ENCODE peak calls at places on chromosomes 11 and 22, in seven cellular contexts. One of them, this sample, is unnamed.

GRCh38 chr22:23157560-23158515 is 12.6 kb downstream of the RAB36 start:
- DNase-seq in tibial nerve: no peak
- DNase-seq in HepG2: no peak
- DNase-seq in ovary: no peak
- DNase-seq in transverse colon: no peak
- DNase-seq in sigmoid colon: no peak
- DNase-seq in A549: no peak
- DNase-seq in this sample: no peak

GRCh38 chr11:47234669-47235075 is 13.9 kb downstream of the ACP2 start:
- DNase-seq in ovary: peak; percentile 54
- DNase-seq in tibial nerve: no peak
- DNase-seq in HepG2: no peak
- DNase-seq in sigmoid colon: peak; percentile 85
- DNase-seq in transverse colon: peak; percentile 65
- DNase-seq in A549: peak; percentile 84
- DNase-seq in this sample: no peak

GRCh38 chr22:41596776-41597634 is 7.4 kb upstream of the PMM1 start:
- DNase-seq in tibial nerve: peak; percentile 40
- DNase-seq in transverse colon: peak; percentile 70
- DNase-seq in ovary: peak; percentile 76
- DNase-seq in A549: peak; percentile 61
- DNase-seq in sigmoid colon: peak; percentile 79
- DNase-seq in HepG2: peak; percentile 39
- DNase-seq in this sample: no peak

GRCh38 chr11:122748968-122749687 is 89.2 kb upstream of the CRTAM start:
- DNase-seq in sigmoid colon: peak; percentile 78
- DNase-seq in tibial nerve: peak; percentile 49
- DNase-seq in ovary: no peak
- DNase-seq in HepG2: no peak
- DNase-seq in A549: no peak
- DNase-seq in transverse colon: peak; percentile 49
- DNase-seq in this sample: no peak

GRCh38 chr22:16866167-16866566 is 41.0 kb upstream of the XKR3 start:
- DNase-seq in transverse colon: no peak
- DNase-seq in tibial nerve: no peak
- DNase-seq in ovary: no peak
- DNase-seq in sigmoid colon: no peak
- DNase-seq in HepG2: no peak
- DNase-seq in A549: no peak
- DNase-seq in this sample: peak; percentile 86

GRCh38 chr11:117438371-117439000 is 110.8 kb downstream of the CEP164 start:
- DNase-seq in ovary: no peak
- DNase-seq in transverse colon: no peak
- DNase-seq in sigmoid colon: no peak
- DNase-seq in tibial nerve: no peak
- DNase-seq in HepG2: no peak
- DNase-seq in A549: no peak
- DNase-seq in this sample: no peak

GRCh38 chr11:2702771-2703486 is 3.1 kb upstream of the KCNQ1OT1 start:
- DNase-seq in transverse colon: no peak
- DNase-seq in tibial nerve: no peak
- DNase-seq in sigmoid colon: peak; percentile 48
- DNase-seq in ovary: peak; percentile 24
- DNase-seq in HepG2: no peak
- DNase-seq in A549: no peak
- DNase-seq in this sample: no peak

GRCh38 chr11:66363805-66364535 is 7.6 kb downstream of the SLC29A2 start:
- DNase-seq in ovary: no peak
- DNase-seq in A549: peak; percentile 64
- DNase-seq in sigmoid colon: no peak
- DNase-seq in transverse colon: peak; percentile 74
- DNase-seq in tibial nerve: no peak
- DNase-seq in HepG2: no peak
- DNase-seq in this sample: no peak

GRCh38 chr22:44604455-44604854 is 97.5 kb upstream of the PRR5 start:
- DNase-seq in HepG2: no peak
- DNase-seq in A549: no peak
- DNase-seq in transverse colon: no peak
- DNase-seq in tibial nerve: no peak
- DNase-seq in ovary: no peak
- DNase-seq in sigmoid colon: no peak
- DNase-seq in this sample: no peak

GRCh38 chr11:111923351-111923788 is 4.7 kb downstream of the C11orf52 start:
- DNase-seq in HepG2: peak; percentile 75
- DNase-seq in transverse colon: no peak
- DNase-seq in ovary: no peak
- DNase-seq in A549: no peak
- DNase-seq in sigmoid colon: peak; percentile 59
- DNase-seq in tibial nerve: peak; percentile 33
- DNase-seq in this sample: peak; percentile 78

GRCh38 chr11:70398834-70399680 is 728 bp downstream of the CTTN start:
- DNase-seq in HepG2: no peak
- DNase-seq in transverse colon: peak; percentile 26
- DNase-seq in ovary: no peak
- DNase-seq in tibial nerve: no peak
- DNase-seq in A549: no peak
- DNase-seq in sigmoid colon: peak; percentile 72
- DNase-seq in this sample: no peak

GRCh38 chr11:63961608-63962412 is 12.6 kb upstream of the COX8A start:
- DNase-seq in transverse colon: peak; percentile 20
- DNase-seq in ovary: no peak
- DNase-seq in tibial nerve: no peak
- DNase-seq in A549: peak; percentile 21
- DNase-seq in sigmoid colon: peak; percentile 69
- DNase-seq in HepG2: peak; percentile 46
- DNase-seq in this sample: no peak

GRCh38 chr11:63180536-63180935 is 36.5 kb upstream of the SLC22A24 start:
- DNase-seq in sigmoid colon: no peak
- DNase-seq in tibial nerve: no peak
- DNase-seq in ovary: no peak
- DNase-seq in HepG2: no peak
- DNase-seq in transverse colon: no peak
- DNase-seq in A549: no peak
- DNase-seq in this sample: no peak

GRCh38 chr11:103325686-103326069 is 216.5 kb downstream of the DYNC2H1 start:
- DNase-seq in transverse colon: no peak
- DNase-seq in tibial nerve: no peak
- DNase-seq in A549: no peak
- DNase-seq in sigmoid colon: no peak
- DNase-seq in ovary: no peak
- DNase-seq in HepG2: no peak
- DNase-seq in this sample: no peak

GRCh38 chr11:103332409-103332808 is 223.2 kb downstream of the DYNC2H1 start:
- DNase-seq in sigmoid colon: no peak
- DNase-seq in A549: no peak
- DNase-seq in HepG2: no peak
- DNase-seq in ovary: no peak
- DNase-seq in transverse colon: no peak
- DNase-seq in tibial nerve: no peak
- DNase-seq in this sample: no peak

GRCh38 chr11:103326070-103326794 is 217.0 kb downstream of the DYNC2H1 start:
- DNase-seq in tibial nerve: peak; percentile 59
- DNase-seq in HepG2: peak; percentile 51
- DNase-seq in sigmoid colon: no peak
- DNase-seq in transverse colon: peak; percentile 9
- DNase-seq in A549: peak; percentile 63
- DNase-seq in ovary: no peak
- DNase-seq in this sample: no peak

GRCh38 chr11:103322861-103323260 is 213.6 kb downstream of the DYNC2H1 start:
- DNase-seq in A549: no peak
- DNase-seq in transverse colon: no peak
- DNase-seq in ovary: no peak
- DNase-seq in sigmoid colon: no peak
- DNase-seq in HepG2: no peak
- DNase-seq in tibial nerve: no peak
- DNase-seq in this sample: no peak

DNA sequence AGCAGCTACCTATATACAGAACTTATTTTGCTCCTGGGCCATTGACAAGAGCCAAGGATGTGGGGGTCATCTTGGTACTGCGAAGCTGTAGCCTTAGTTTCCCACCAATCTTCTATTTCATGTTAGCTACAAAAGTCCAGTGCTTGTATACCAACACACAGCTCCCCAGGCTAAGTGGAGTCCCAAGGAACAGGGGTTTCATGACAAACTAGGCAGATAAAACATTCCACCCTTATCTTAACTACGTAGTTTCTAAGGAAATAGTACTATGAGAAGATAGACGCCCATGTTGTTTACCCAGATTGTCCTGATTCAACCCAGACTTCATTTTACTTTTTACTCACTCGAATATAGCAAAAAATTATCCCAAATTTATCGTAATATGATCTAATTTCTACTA is 218.5 kb downstream of the DYNC2H1 start:
- DNase-seq in tibial nerve: no peak
- DNase-seq in transverse colon: no peak
- DNase-seq in A549: no peak
- DNase-seq in HepG2: no peak
- DNase-seq in ovary: no peak
- DNase-seq in sigmoid colon: no peak
- DNase-seq in this sample: no peak
- TF ChIP-seq CTCF in tibial nerve: no peak
- TF ChIP-seq CTCF in transverse colon: no peak
- TF ChIP-seq CTCF in A549: no peak
- TF ChIP-seq CTCF in HepG2: no peak
- TF ChIP-seq CTCF in ovary: no peak
- TF ChIP-seq CTCF in sigmoid colon: no peak
- TF ChIP-seq CTCF in this sample: no peak

GRCh38 chr11:6673523-6673922 is 9.6 kb downstream of the MRPL17 start:
- DNase-seq in tibial nerve: no peak
- DNase-seq in transverse colon: no peak
- DNase-seq in sigmoid colon: no peak
- DNase-seq in ovary: no peak
- DNase-seq in A549: no peak
- DNase-seq in HepG2: no peak
- DNase-seq in this sample: no peak

GRCh38 chr11:6670202-6670830 is 12.8 kb downstream of the MRPL17 start:
- DNase-seq in sigmoid colon: no peak
- DNase-seq in HepG2: no peak
- DNase-seq in transverse colon: no peak
- DNase-seq in ovary: no peak
- DNase-seq in A549: no peak
- DNase-seq in tibial nerve: no peak
- DNase-seq in this sample: no peak

GRCh38 chr11:6674198-6674597 is 8.9 kb downstream of the MRPL17 start:
- DNase-seq in ovary: no peak
- DNase-seq in A549: no peak
- DNase-seq in HepG2: no peak
- DNase-seq in transverse colon: no peak
- DNase-seq in sigmoid colon: no peak
- DNase-seq in tibial nerve: no peak
- DNase-seq in this sample: no peak

GRCh38 chr11:6674856-6675255 is 8.3 kb downstream of the MRPL17 start:
- DNase-seq in ovary: no peak
- DNase-seq in sigmoid colon: no peak
- DNase-seq in HepG2: no peak
- DNase-seq in tibial nerve: no peak
- DNase-seq in A549: no peak
- DNase-seq in transverse colon: no peak
- DNase-seq in this sample: no peak

GRCh38 chr11:6672006-6672405 is 11.1 kb downstream of the MRPL17 start:
- DNase-seq in ovary: no peak
- DNase-seq in tibial nerve: no peak
- DNase-seq in A549: no peak
- DNase-seq in transverse colon: no peak
- DNase-seq in sigmoid colon: no peak
- DNase-seq in HepG2: no peak
- DNase-seq in this sample: no peak
- TF ChIP-seq EP300 in ovary: no peak
- TF ChIP-seq EP300 in tibial nerve: no peak
- TF ChIP-seq EP300 in A549: no peak
- TF ChIP-seq EP300 in transverse colon: no peak
- TF ChIP-seq EP300 in sigmoid colon: no peak
- TF ChIP-seq EP300 in HepG2: no peak
- TF ChIP-seq EP300 in this sample: no peak

GRCh38 chr22:38867124-38867455 is 4.9 kb downstream of the CBX6 start:
- DNase-seq in ovary: no peak
- DNase-seq in A549: no peak
- DNase-seq in HepG2: no peak
- DNase-seq in transverse colon: no peak
- DNase-seq in tibial nerve: no peak
- DNase-seq in sigmoid colon: no peak
- DNase-seq in this sample: no peak

GRCh38 chr22:38868886-38869381 is 3.1 kb downstream of the CBX6 start:
- DNase-seq in sigmoid colon: peak; percentile 88
- DNase-seq in ovary: peak; percentile 83
- DNase-seq in HepG2: peak; percentile 64
- DNase-seq in transverse colon: peak; percentile 82
- DNase-seq in A549: peak; percentile 65
- DNase-seq in tibial nerve: peak; percentile 74
- DNase-seq in this sample: no peak

GRCh38 chr22:38866399-38867123 is 5.5 kb downstream of the CBX6 start:
- DNase-seq in transverse colon: no peak
- DNase-seq in sigmoid colon: peak; percentile 64
- DNase-seq in ovary: peak; percentile 43
- DNase-seq in A549: no peak
- DNase-seq in HepG2: no peak
- DNase-seq in tibial nerve: no peak
- DNase-seq in this sample: no peak

GRCh38 chr22:38868286-38868721 is 3.7 kb downstream of the CBX6 start:
- DNase-seq in sigmoid colon: peak; percentile 50
- DNase-seq in HepG2: no peak
- DNase-seq in tibial nerve: no peak
- DNase-seq in A549: no peak
- DNase-seq in ovary: no peak
- DNase-seq in transverse colon: no peak
- DNase-seq in this sample: no peak

DNA sequence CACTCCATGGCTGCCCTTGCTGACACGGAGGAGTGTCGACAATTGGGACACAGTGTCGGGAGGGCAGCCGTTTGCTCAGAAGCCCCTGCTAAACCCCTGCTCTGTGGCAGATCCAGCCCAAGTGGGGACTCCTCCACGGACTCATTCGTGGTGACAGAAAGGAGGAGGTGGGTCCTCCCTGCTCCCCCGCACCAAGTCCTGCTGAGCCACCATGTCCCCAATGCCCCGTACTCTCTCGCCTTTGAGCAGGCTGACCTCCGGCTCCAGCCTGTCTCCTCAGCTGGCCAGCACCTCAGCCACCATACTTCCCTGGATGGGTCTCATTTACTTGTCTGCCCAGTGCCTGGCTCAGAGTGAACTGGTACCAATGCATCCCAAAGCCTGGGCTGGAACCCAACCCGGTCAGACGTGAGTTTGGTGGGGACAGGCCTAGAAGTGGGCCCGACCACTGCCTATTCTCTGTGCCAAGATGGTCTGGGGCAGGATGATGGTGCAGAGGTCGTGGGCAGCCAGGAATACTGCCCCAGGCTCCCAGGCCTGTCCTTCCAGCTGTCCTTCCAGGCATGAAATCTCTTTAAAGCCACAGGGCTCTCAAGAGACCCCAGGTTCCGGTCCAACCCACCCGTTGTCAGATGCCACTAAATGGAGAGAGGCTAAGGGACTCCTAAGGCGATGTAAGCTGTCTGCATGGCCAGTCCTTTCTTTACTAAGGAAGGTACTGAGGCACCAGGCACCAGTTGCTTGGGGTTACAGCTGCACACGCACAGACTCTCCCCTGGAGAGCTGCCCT is 4.3 kb downstream of the CBX6 start:
- DNase-seq in tibial nerve: no peak
- DNase-seq in transverse colon: no peak
- DNase-seq in HepG2: no peak
- DNase-seq in sigmoid colon: peak; percentile 64
- DNase-seq in A549: no peak
- DNase-seq in ovary: no peak
- DNase-seq in this sample: no peak
- H3K4me1 ChIP-seq in tibial nerve: no peaks in the 10 kb centered on the region
- H3K4me1 ChIP-seq in transverse colon: peaks cover 48% of the 10 kb centered on the region
- H3K4me1 ChIP-seq in HepG2: peaks cover 26% of the 10 kb centered on the region
- H3K4me1 ChIP-seq in sigmoid colon: peaks cover 86% of the 10 kb centered on the region
- H3K4me1 ChIP-seq in A549: peaks cover 17% of the 10 kb centered on the region
- H3K4me1 ChIP-seq in ovary: peaks cover 26% of the 10 kb centered on the region
- H3K4me1 ChIP-seq in this sample: peaks cover 74% of the 10 kb centered on the region

GRCh38 chr11:45252134-45252856 is 33.8 kb downstream of the SYT13 start:
- DNase-seq in A549: peak; percentile 69
- DNase-seq in sigmoid colon: no peak
- DNase-seq in tibial nerve: no peak
- DNase-seq in HepG2: peak; percentile 35
- DNase-seq in ovary: no peak
- DNase-seq in transverse colon: peak; percentile 84
- DNase-seq in this sample: no peak
- TF ChIP-seq CTCF in A549: peak; percentile 82
- TF ChIP-seq CTCF in sigmoid colon: no peak
- TF ChIP-seq CTCF in tibial nerve: peak; percentile 32
- TF ChIP-seq CTCF in HepG2: peak; percentile 90
- TF ChIP-seq CTCF in ovary: no peak
- TF ChIP-seq CTCF in transverse colon: peak; percentile 77
- TF ChIP-seq CTCF in this sample: peak; percentile 57